ENCODE peak calls at places on chromosomes 6 and 20, in four cellular contexts. N is upper lobe of right lung, P is hepatocyte, Z is stomach. I is an unnamed sample. For H3K27me3, the result is how much of the 10 kb centered on the place peaks cover.

GRCh38 chr6:32367641-32368040 is 4.1 kb downstream of the TSBP1 start:
- DNase-seq in N (no peak), P (no peak), Z (no peak), I (no peak)

GRCh38 chr6:2899596-2899995 is 3.5 kb downstream of the SERPINB9 start:
- DNase-seq in Z (no peak), N (no peak), P (no peak), I (no peak)

GRCh38 chr6:16446241-16446640 is 207.9 kb downstream of the GMPR start:
- DNase-seq in Z (no peak), P (no peak), N (no peak), I (no peak)

GRCh38 chr6:150684715-150685459 is 85.2 kb downstream of the PLEKHG1 start:
- DNase-seq in P (no peak), Z (no peak), N (no peak), I (no peak)

GRCh38 chr6:35498407-35499045 is 1.6 kb upstream of the TEAD3 start:
- DNase-seq in N (no peak), Z (no peak), P (no peak), I (peak)

GRCh38 chr20:53654932-53655674 is 61.5 kb upstream of the ZNF217 start:
- DNase-seq in P (no peak), N (no peak), Z (peak), I (peak)

GRCh38 chr6:70380771-70381435 is 32.4 kb upstream of the FAM135A start:
- DNase-seq in N (no peak), Z (no peak), P (no peak), I (no peak)

GRCh38 chr6:166351715-166352285 is 9.5 kb upstream of the SFT2D1 start:
- DNase-seq in Z (no peak), P (peak), N (no peak), I (peak)

GRCh38 chr6:15489563-15489962 is 173.3 kb downstream of the DTNBP1 start:
- DNase-seq in N (no peak), P (no peak), Z (no peak), I (no peak)

GRCh38 chr6:41074692-41075436 is 2.1 kb downstream of the NFYA start:
- DNase-seq in Z (no peak), P (no peak), N (no peak), I (no peak)

GRCh38 chr6:164398647-164399046 is 910.8 kb downstream of the C6orf118 start:
- DNase-seq in Z (no peak), P (no peak), N (no peak), I (no peak)

GRCh38 chr6:96394727-96395126 is 126.9 kb upstream of the UFL1 start:
- DNase-seq in P (peak), N (no peak), Z (no peak), I (no peak)

GRCh38 chr6:20918868-20919267 is 384.6 kb downstream of the CDKAL1 start:
- DNase-seq in Z (no peak), N (no peak), P (no peak), I (no peak)

GRCh38 chr6:37205189-37205996 is 35.4 kb downstream of the PIM1 start:
- DNase-seq in Z (no peak), P (no peak), N (no peak), I (peak)

GRCh38 chr6:153411249-153411648 is 280.2 kb upstream of the RGS17 start:
- DNase-seq in Z (no peak), P (no peak), N (no peak), I (no peak)

GRCh38 chr20:9269280-9269971 is 200.5 kb downstream of the PLCB4 start:
- DNase-seq in Z (no peak), P (no peak), N (no peak), I (no peak)

GRCh38 chr6:20217900-20218299 is 5.6 kb upstream of the MBOAT1 start:
- DNase-seq in P (no peak), N (no peak), Z (no peak), I (no peak)

GRCh38 chr20:58481541-58482021 is 33.6 kb downstream of the APCDD1L start:
- DNase-seq in P (peak), N (no peak), Z (peak), I (no peak)

GRCh38 chr6:31878761-31879542 is at the start of gene SLC44A4:
- DNase-seq in P (peak), Z (peak), N (peak), I (peak)

GRCh38 chr6:117446851-117447250 is 21.1 kb upstream of the ROS1 start:
- DNase-seq in P (no peak), N (no peak), Z (no peak), I (no peak)

GRCh38 chr6:37897321-37897720 is 77.8 kb downstream of the ZFAND3 start:
- DNase-seq in N (no peak), P (no peak), Z (no peak), I (no peak)

GRCh38 chr6:46244670-46245069 is 73.9 kb upstream of the ENPP5 start:
- DNase-seq in N (no peak), Z (no peak), P (no peak), I (no peak)
- H3K27ac ChIP-seq in N (no peak), Z (no peak), P (no peak), I (no peak)

DNA sequence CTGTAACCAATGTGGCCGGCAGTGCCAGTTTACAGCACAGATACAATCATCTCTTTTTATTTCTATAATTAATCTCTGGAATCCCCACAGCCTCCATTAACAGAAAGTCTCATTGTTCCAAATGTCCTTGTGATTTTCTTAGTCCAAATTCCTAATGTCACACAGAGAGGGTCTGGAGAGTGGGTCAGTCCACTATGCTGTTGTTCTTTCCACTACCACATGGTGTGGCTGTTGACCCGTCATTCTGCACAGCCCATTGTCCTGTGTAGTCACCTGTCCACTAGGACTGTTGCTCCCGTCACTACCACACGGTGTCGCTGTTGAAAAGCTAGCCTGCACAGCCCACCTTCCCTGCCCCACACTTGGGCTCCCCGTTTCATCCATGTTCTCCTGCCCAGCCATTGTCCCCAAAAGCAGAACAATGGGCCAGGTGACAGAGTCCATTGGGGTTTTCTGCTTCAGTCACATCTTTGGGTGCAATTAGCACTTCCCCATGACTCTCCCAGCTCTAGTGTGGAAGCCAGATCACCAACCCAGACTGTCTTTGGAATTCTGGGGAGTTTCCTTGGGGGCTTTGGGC is 8.6 kb upstream of the LBP start:
- DNase-seq in N (no peak), Z (no peak), P (peak), I (no peak)
- TF ChIP-seq CTCF in N (peak), Z (no peak), P (peak), I (no peak)

DNA sequence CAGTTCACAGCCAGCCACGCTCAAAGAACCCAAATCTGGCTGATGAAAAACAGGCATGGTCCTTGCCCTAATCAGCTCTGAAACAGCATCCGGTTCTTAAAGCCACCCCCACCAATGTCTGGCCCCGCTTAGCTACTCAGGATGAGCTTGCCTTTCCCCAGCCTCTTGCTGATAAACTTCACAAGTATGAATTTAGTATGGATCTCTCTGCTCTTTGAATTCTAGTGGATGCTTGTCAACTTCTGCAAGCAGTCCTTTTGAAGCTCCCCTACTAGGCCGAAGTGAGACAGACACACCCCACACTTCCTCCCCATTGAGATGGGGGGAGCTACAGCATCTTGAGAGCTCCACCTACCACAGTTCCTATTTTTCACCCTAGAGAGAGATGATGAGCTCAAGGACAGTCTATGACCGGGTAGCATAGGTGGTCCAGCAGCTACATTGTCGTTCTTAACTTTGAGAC is 36.7 kb downstream of the EBF4 start:
- DNase-seq in Z (no peak), P (no peak), N (no peak), I (no peak)
- H3K27me3 ChIP-seq in Z (under half), P (under half), N (under half), I (under half)

GRCh38 chr20:50111120-50111828 is 1.7 kb downstream of the UBE2V1 start:
- DNase-seq in N (no peak), Z (no peak), P (peak), I (no peak)

GRCh38 chr20:50111829-50112495 is 988 bp downstream of the UBE2V1 start:
- DNase-seq in Z (no peak), P (no peak), N (no peak), I (no peak)

GRCh38 chr20:50115041-50115512 is 2.1 kb upstream of the UBE2V1 start:
- DNase-seq in P (no peak), N (no peak), Z (no peak), I (no peak)

GRCh38 chr20:50113420-50114224 is 672 bp upstream of the UBE2V1 start:
- DNase-seq in N (no peak), P (no peak), Z (no peak), I (no peak)

GRCh38 chr20:50112512-50113419 is at the start of gene UBE2V1:
- DNase-seq in Z (peak), P (peak), N (peak), I (peak)
- H3K27ac ChIP-seq in Z (peak), P (peak), N (peak), I (peak)

GRCh38 chr20:23009636-23010035 is 25.5 kb upstream of the SSTR4 start:
- DNase-seq in N (no peak), P (no peak), Z (peak), I (no peak)
- TF ChIP-seq CTCF in N (no peak), P (no peak), Z (no peak), I (no peak)

GRCh38 chr6:1103027-1103426 is 208.9 kb upstream of the FOXQ1 start:
- DNase-seq in N (no peak), P (no peak), Z (no peak), I (no peak)

GRCh38 chr6:1096967-1097765 is 214.7 kb upstream of the FOXQ1 start:
- DNase-seq in N (no peak), Z (no peak), P (no peak), I (no peak)

GRCh38 chr6:1103945-1104623 is 207.8 kb upstream of the FOXQ1 start:
- DNase-seq in P (no peak), N (no peak), Z (no peak), I (no peak)

GRCh38 chr6:1099257-1099656 is 212.6 kb upstream of the FOXQ1 start:
- DNase-seq in P (no peak), Z (no peak), N (no peak), I (no peak)

GRCh38 chr6:1100269-1100668 is 211.6 kb upstream of the FOXQ1 start:
- DNase-seq in P (no peak), N (no peak), Z (no peak), I (no peak)
- H3K27me3 ChIP-seq in P (under half), N (under half), Z (under half), I (under half)

DNA sequence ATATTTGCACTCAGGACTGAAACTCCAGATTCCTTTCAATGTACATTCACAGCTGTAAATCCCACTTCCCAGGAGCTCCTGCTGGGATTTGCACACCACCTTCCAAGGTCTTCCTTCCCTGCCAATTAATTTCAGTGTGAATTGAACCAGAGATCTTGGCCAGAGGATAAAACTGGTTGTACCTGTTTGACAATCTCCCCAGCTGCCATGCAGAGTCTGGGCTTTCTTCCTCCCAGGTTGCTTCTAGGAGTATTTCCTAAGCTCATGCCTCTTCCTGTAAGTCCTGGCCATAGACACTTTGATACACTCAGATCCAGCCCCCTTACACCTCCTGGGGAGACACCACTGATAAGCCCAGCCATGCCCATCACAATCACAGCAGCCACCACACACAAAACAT is 15.6 kb downstream of the MAFB start:
- DNase-seq in Z (peak), N (no peak), P (no peak), I (no peak)
- H3K27ac ChIP-seq in Z (no peak), N (no peak), P (no peak), I (no peak)

GRCh38 chr6:159833556-159833955 is 33.5 kb downstream of the PNLDC1 start:
- DNase-seq in N (no peak), P (no peak), Z (no peak), I (no peak)
- TF ChIP-seq CTCF in N (no peak), P (no peak), Z (no peak), I (no peak)

DNA sequence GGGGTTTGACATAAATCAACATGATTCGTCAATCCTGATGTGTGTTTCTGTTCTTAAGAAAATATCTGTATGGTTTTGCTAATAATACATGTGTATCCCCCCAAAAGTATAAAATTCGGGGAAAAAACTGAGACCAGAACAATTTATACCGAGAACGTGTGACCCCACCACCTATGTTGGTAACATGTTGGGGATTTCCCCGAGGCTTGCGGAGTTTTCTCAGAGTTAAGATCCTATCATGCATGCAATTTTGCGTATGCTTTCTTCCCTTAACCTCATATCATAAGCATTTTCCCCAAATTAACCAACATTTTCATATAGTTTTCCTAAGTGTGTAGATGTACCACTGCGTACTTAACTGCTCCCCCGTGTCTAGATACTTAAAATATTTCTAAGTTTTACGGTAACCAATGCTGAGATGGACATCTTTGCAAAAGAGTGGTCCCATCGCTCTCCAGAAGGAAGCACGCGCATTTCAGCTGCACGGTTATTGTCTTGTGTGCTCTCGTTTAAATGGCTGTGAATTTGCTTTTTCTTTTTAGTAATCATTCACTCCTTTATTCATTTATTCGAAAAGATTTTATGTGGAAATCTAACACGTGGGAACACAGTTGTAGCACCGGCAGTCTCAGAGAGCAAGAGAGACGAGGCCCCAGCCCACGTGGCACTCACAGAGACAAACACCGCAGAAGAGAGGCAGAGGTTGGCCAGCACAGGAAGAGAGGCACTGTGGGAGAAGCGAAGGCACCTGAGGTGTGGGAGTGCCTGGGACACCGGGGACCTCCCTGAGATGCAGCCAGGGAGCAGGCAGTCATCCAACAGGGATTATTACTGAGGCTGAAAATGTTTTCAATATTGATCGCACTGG is 13.2 kb upstream of the IRF4 start:
- DNase-seq in P (no peak), N (no peak), Z (no peak), I (no peak)
- H3K27me3 ChIP-seq in P (under half), N (under half), Z (under half), I (under half)

DNA sequence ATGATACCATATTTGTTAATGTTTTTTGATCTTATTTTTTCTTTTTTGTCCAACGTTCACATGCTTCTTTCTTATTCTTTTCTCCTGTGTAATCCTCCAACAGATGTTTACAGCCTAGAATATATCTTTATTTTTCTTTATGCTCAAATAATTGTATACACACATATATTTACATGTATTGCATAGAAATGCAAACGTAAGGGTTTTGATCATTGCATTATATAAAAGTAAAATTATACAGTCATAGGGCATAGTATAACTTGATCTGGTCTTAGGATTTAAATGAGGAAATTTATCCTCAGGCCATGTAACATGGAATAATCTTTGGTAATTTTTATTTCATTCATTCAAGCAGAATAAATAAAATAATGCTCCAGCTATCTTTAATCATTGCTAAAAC is 84.9 kb upstream of the EEF1E1 start:
- DNase-seq in P (no peak), N (no peak), Z (no peak), I (no peak)
- H3K27ac ChIP-seq in P (no peak), N (no peak), Z (no peak), I (no peak)